ENCODE peak calls at places on chromosomes 12 and 14, in eight cellular contexts. One of them, this sample, is unnamed.

GRCh38 chr14:37247777-37248461 is 50.2 kb downstream of the MIPOL1 start:
- DNase-seq in AG08395: no peak
- DNase-seq in fibroblast of mammary gland: no peak
- DNase-seq in AG10803: no peak
- DNase-seq in hepatic stellate cell: no peak
- DNase-seq in KG1: no peak
- DNase-seq in activated naive CD4-positive, alpha-beta T cell treated with anti-CD3 and anti-CD28 coated beads, Interleukin-2, amount 10 ng/mL, durations not matched to agents 7 days and 5 days: no peak
- DNase-seq in HS-27A: no peak
- DNase-seq in this sample: no peak

GRCh38 chr12:90945070-90945649 is 9.8 kb downstream of the CCER1 start:
- DNase-seq in KG1: peak
- DNase-seq in HS-27A: no peak
- DNase-seq in activated naive CD4-positive, alpha-beta T cell treated with anti-CD3 and anti-CD28 coated beads, Interleukin-2, amount 10 ng/mL, durations not matched to agents 7 days and 5 days: no peak
- DNase-seq in fibroblast of mammary gland: peak
- DNase-seq in AG08395: peak
- DNase-seq in hepatic stellate cell: peak
- DNase-seq in AG10803: peak
- DNase-seq in this sample: no peak

GRCh38 chr12:18411453-18411852 is 150.1 kb downstream of the PIK3C2G start:
- DNase-seq in AG08395: no peak
- DNase-seq in KG1: no peak
- DNase-seq in HS-27A: no peak
- DNase-seq in fibroblast of mammary gland: no peak
- DNase-seq in activated naive CD4-positive, alpha-beta T cell treated with anti-CD3 and anti-CD28 coated beads, Interleukin-2, amount 10 ng/mL, durations not matched to agents 7 days and 5 days: no peak
- DNase-seq in hepatic stellate cell: no peak
- DNase-seq in AG10803: no peak
- DNase-seq in this sample: no peak

GRCh38 chr12:50924131-50924438 is 28.3 kb upstream of the HIGD1C start:
- DNase-seq in AG10803: no peak
- DNase-seq in HS-27A: peak
- DNase-seq in AG08395: no peak
- DNase-seq in hepatic stellate cell: no peak
- DNase-seq in fibroblast of mammary gland: no peak
- DNase-seq in activated naive CD4-positive, alpha-beta T cell treated with anti-CD3 and anti-CD28 coated beads, Interleukin-2, amount 10 ng/mL, durations not matched to agents 7 days and 5 days: no peak
- DNase-seq in KG1: no peak
- DNase-seq in this sample: no peak

GRCh38 chr12:16266085-16266484 is 11.4 kb downstream of the SLC15A5 start:
- DNase-seq in AG10803: no peak
- DNase-seq in KG1: no peak
- DNase-seq in AG08395: no peak
- DNase-seq in HS-27A: no peak
- DNase-seq in activated naive CD4-positive, alpha-beta T cell treated with anti-CD3 and anti-CD28 coated beads, Interleukin-2, amount 10 ng/mL, durations not matched to agents 7 days and 5 days: no peak
- DNase-seq in fibroblast of mammary gland: peak
- DNase-seq in hepatic stellate cell: no peak
- DNase-seq in this sample: no peak

GRCh38 chr12:24661657-24662096 is 287.2 kb downstream of the BCAT1 start:
- DNase-seq in AG10803: peak
- DNase-seq in HS-27A: peak
- DNase-seq in hepatic stellate cell: no peak
- DNase-seq in activated naive CD4-positive, alpha-beta T cell treated with anti-CD3 and anti-CD28 coated beads, Interleukin-2, amount 10 ng/mL, durations not matched to agents 7 days and 5 days: no peak
- DNase-seq in AG08395: no peak
- DNase-seq in fibroblast of mammary gland: peak
- DNase-seq in KG1: no peak
- DNase-seq in this sample: peak

GRCh38 chr14:33430414-33430813 is 491.7 kb downstream of the NPAS3 start:
- DNase-seq in activated naive CD4-positive, alpha-beta T cell treated with anti-CD3 and anti-CD28 coated beads, Interleukin-2, amount 10 ng/mL, durations not matched to agents 7 days and 5 days: no peak
- DNase-seq in HS-27A: no peak
- DNase-seq in hepatic stellate cell: no peak
- DNase-seq in AG08395: no peak
- DNase-seq in fibroblast of mammary gland: no peak
- DNase-seq in KG1: no peak
- DNase-seq in AG10803: no peak
- DNase-seq in this sample: no peak

GRCh38 chr12:111396726-111397445 is 8.8 kb upstream of the SH2B3 start:
- DNase-seq in hepatic stellate cell: peak
- DNase-seq in fibroblast of mammary gland: peak
- DNase-seq in KG1: peak
- DNase-seq in AG08395: peak
- DNase-seq in AG10803: peak
- DNase-seq in HS-27A: no peak
- DNase-seq in activated naive CD4-positive, alpha-beta T cell treated with anti-CD3 and anti-CD28 coated beads, Interleukin-2, amount 10 ng/mL, durations not matched to agents 7 days and 5 days: peak
- DNase-seq in this sample: peak

GRCh38 chr14:72907327-72907826 is 13.5 kb upstream of the DPF3 start:
- DNase-seq in KG1: no peak
- DNase-seq in AG10803: no peak
- DNase-seq in HS-27A: no peak
- DNase-seq in hepatic stellate cell: no peak
- DNase-seq in fibroblast of mammary gland: no peak
- DNase-seq in activated naive CD4-positive, alpha-beta T cell treated with anti-CD3 and anti-CD28 coated beads, Interleukin-2, amount 10 ng/mL, durations not matched to agents 7 days and 5 days: no peak
- DNase-seq in AG08395: no peak
- DNase-seq in this sample: no peak

GRCh38 chr12:50986961-50987737 is 34.8 kb downstream of the HIGD1C start:
- DNase-seq in activated naive CD4-positive, alpha-beta T cell treated with anti-CD3 and anti-CD28 coated beads, Interleukin-2, amount 10 ng/mL, durations not matched to agents 7 days and 5 days: peak
- DNase-seq in fibroblast of mammary gland: peak
- DNase-seq in hepatic stellate cell: peak
- DNase-seq in AG10803: peak
- DNase-seq in HS-27A: no peak
- DNase-seq in AG08395: peak
- DNase-seq in KG1: no peak
- DNase-seq in this sample: peak

GRCh38 chr12:93879476-93880376 is 202.6 kb downstream of the CRADD start:
- DNase-seq in fibroblast of mammary gland: peak
- DNase-seq in KG1: no peak
- DNase-seq in HS-27A: peak
- DNase-seq in activated naive CD4-positive, alpha-beta T cell treated with anti-CD3 and anti-CD28 coated beads, Interleukin-2, amount 10 ng/mL, durations not matched to agents 7 days and 5 days: no peak
- DNase-seq in AG10803: peak
- DNase-seq in AG08395: peak
- DNase-seq in hepatic stellate cell: peak
- DNase-seq in this sample: no peak

GRCh38 chr12:106247731-106248176 is at the start of gene CKAP4:
- DNase-seq in KG1: no peak
- DNase-seq in AG10803: peak
- DNase-seq in activated naive CD4-positive, alpha-beta T cell treated with anti-CD3 and anti-CD28 coated beads, Interleukin-2, amount 10 ng/mL, durations not matched to agents 7 days and 5 days: peak
- DNase-seq in AG08395: peak
- DNase-seq in fibroblast of mammary gland: peak
- DNase-seq in hepatic stellate cell: peak
- DNase-seq in HS-27A: no peak
- DNase-seq in this sample: peak

GRCh38 chr14:99751539-99752485 is 41.4 kb upstream of the EML1 start:
- DNase-seq in KG1: no peak
- DNase-seq in activated naive CD4-positive, alpha-beta T cell treated with anti-CD3 and anti-CD28 coated beads, Interleukin-2, amount 10 ng/mL, durations not matched to agents 7 days and 5 days: no peak
- DNase-seq in AG08395: no peak
- DNase-seq in fibroblast of mammary gland: peak
- DNase-seq in hepatic stellate cell: peak
- DNase-seq in HS-27A: no peak
- DNase-seq in AG10803: peak
- DNase-seq in this sample: no peak

GRCh38 chr12:2751686-2752085 is 43.1 kb upstream of the FKBP4 start:
- DNase-seq in HS-27A: no peak
- DNase-seq in fibroblast of mammary gland: no peak
- DNase-seq in AG10803: no peak
- DNase-seq in KG1: no peak
- DNase-seq in AG08395: no peak
- DNase-seq in hepatic stellate cell: no peak
- DNase-seq in activated naive CD4-positive, alpha-beta T cell treated with anti-CD3 and anti-CD28 coated beads, Interleukin-2, amount 10 ng/mL, durations not matched to agents 7 days and 5 days: no peak
- DNase-seq in this sample: no peak

GRCh38 chr12:52441320-52441911 is 7.2 kb upstream of the KRT75 start:
- DNase-seq in fibroblast of mammary gland: peak
- DNase-seq in HS-27A: no peak
- DNase-seq in KG1: no peak
- DNase-seq in AG08395: no peak
- DNase-seq in activated naive CD4-positive, alpha-beta T cell treated with anti-CD3 and anti-CD28 coated beads, Interleukin-2, amount 10 ng/mL, durations not matched to agents 7 days and 5 days: no peak
- DNase-seq in AG10803: peak
- DNase-seq in hepatic stellate cell: no peak
- DNase-seq in this sample: no peak

GRCh38 chr12:75613981-75614380 is 102.6 kb upstream of the KRR1 start:
- DNase-seq in KG1: no peak
- DNase-seq in AG10803: peak
- DNase-seq in fibroblast of mammary gland: peak
- DNase-seq in HS-27A: no peak
- DNase-seq in hepatic stellate cell: no peak
- DNase-seq in activated naive CD4-positive, alpha-beta T cell treated with anti-CD3 and anti-CD28 coated beads, Interleukin-2, amount 10 ng/mL, durations not matched to agents 7 days and 5 days: no peak
- DNase-seq in AG08395: no peak
- DNase-seq in this sample: no peak

GRCh38 chr12:95077341-95077740 is 3.9 kb upstream of the NR2C1 start:
- DNase-seq in KG1: no peak
- DNase-seq in AG10803: no peak
- DNase-seq in hepatic stellate cell: no peak
- DNase-seq in activated naive CD4-positive, alpha-beta T cell treated with anti-CD3 and anti-CD28 coated beads, Interleukin-2, amount 10 ng/mL, durations not matched to agents 7 days and 5 days: no peak
- DNase-seq in HS-27A: no peak
- DNase-seq in AG08395: no peak
- DNase-seq in fibroblast of mammary gland: no peak
- DNase-seq in this sample: no peak

GRCh38 chr12:34400986-34401658 is 378.8 kb downstream of the ALG10 start:
- DNase-seq in KG1: no peak
- DNase-seq in AG08395: no peak
- DNase-seq in AG10803: no peak
- DNase-seq in fibroblast of mammary gland: no peak
- DNase-seq in activated naive CD4-positive, alpha-beta T cell treated with anti-CD3 and anti-CD28 coated beads, Interleukin-2, amount 10 ng/mL, durations not matched to agents 7 days and 5 days: peak
- DNase-seq in HS-27A: no peak
- DNase-seq in hepatic stellate cell: no peak
- DNase-seq in this sample: peak

GRCh38 chr14:100827751-100828447 is 2.0 kb downstream of the MEG3 start:
- DNase-seq in KG1: no peak
- DNase-seq in activated naive CD4-positive, alpha-beta T cell treated with anti-CD3 and anti-CD28 coated beads, Interleukin-2, amount 10 ng/mL, durations not matched to agents 7 days and 5 days: no peak
- DNase-seq in AG08395: peak
- DNase-seq in fibroblast of mammary gland: peak
- DNase-seq in AG10803: peak
- DNase-seq in HS-27A: no peak
- DNase-seq in hepatic stellate cell: no peak
- DNase-seq in this sample: no peak

GRCh38 chr14:98808494-98809407 is 463.2 kb downstream of the BCL11B start:
- DNase-seq in KG1: no peak
- DNase-seq in activated naive CD4-positive, alpha-beta T cell treated with anti-CD3 and anti-CD28 coated beads, Interleukin-2, amount 10 ng/mL, durations not matched to agents 7 days and 5 days: no peak
- DNase-seq in fibroblast of mammary gland: no peak
- DNase-seq in AG10803: no peak
- DNase-seq in HS-27A: no peak
- DNase-seq in AG08395: no peak
- DNase-seq in hepatic stellate cell: no peak
- DNase-seq in this sample: no peak

GRCh38 chr14:50941151-50941550 is 3.1 kb downstream of the PYGL start:
- DNase-seq in hepatic stellate cell: no peak
- DNase-seq in fibroblast of mammary gland: no peak
- DNase-seq in AG10803: peak
- DNase-seq in activated naive CD4-positive, alpha-beta T cell treated with anti-CD3 and anti-CD28 coated beads, Interleukin-2, amount 10 ng/mL, durations not matched to agents 7 days and 5 days: no peak
- DNase-seq in AG08395: peak
- DNase-seq in KG1: no peak
- DNase-seq in HS-27A: no peak
- DNase-seq in this sample: no peak

GRCh38 chr14:101561145-101561896 is at the start of gene DIO3:
- DNase-seq in KG1: no peak
- DNase-seq in AG08395: no peak
- DNase-seq in activated naive CD4-positive, alpha-beta T cell treated with anti-CD3 and anti-CD28 coated beads, Interleukin-2, amount 10 ng/mL, durations not matched to agents 7 days and 5 days: no peak
- DNase-seq in AG10803: no peak
- DNase-seq in HS-27A: no peak
- DNase-seq in hepatic stellate cell: no peak
- DNase-seq in fibroblast of mammary gland: no peak
- DNase-seq in this sample: no peak

GRCh38 chr14:76346391-76347160 is 29.4 kb upstream of the ESRRB start:
- DNase-seq in KG1: no peak
- DNase-seq in AG10803: peak
- DNase-seq in activated naive CD4-positive, alpha-beta T cell treated with anti-CD3 and anti-CD28 coated beads, Interleukin-2, amount 10 ng/mL, durations not matched to agents 7 days and 5 days: peak
- DNase-seq in hepatic stellate cell: no peak
- DNase-seq in HS-27A: no peak
- DNase-seq in fibroblast of mammary gland: no peak
- DNase-seq in AG08395: no peak
- DNase-seq in this sample: no peak

GRCh38 chr14:34911209-34912150 is 36.3 kb upstream of the BAZ1A start:
- DNase-seq in AG08395: peak
- DNase-seq in fibroblast of mammary gland: peak
- DNase-seq in HS-27A: peak
- DNase-seq in activated naive CD4-positive, alpha-beta T cell treated with anti-CD3 and anti-CD28 coated beads, Interleukin-2, amount 10 ng/mL, durations not matched to agents 7 days and 5 days: no peak
- DNase-seq in hepatic stellate cell: peak
- DNase-seq in AG10803: peak
- DNase-seq in KG1: no peak
- DNase-seq in this sample: no peak

GRCh38 chr12:49707812-49708147 is 575 bp upstream of the FMNL3 start:
- DNase-seq in AG08395: no peak
- DNase-seq in fibroblast of mammary gland: no peak
- DNase-seq in HS-27A: no peak
- DNase-seq in AG10803: no peak
- DNase-seq in hepatic stellate cell: no peak
- DNase-seq in KG1: no peak
- DNase-seq in activated naive CD4-positive, alpha-beta T cell treated with anti-CD3 and anti-CD28 coated beads, Interleukin-2, amount 10 ng/mL, durations not matched to agents 7 days and 5 days: no peak
- DNase-seq in this sample: no peak

GRCh38 chr12:61538951-61539350 is 721.3 kb upstream of the USP15 start:
- DNase-seq in HS-27A: no peak
- DNase-seq in fibroblast of mammary gland: peak
- DNase-seq in hepatic stellate cell: no peak
- DNase-seq in activated naive CD4-positive, alpha-beta T cell treated with anti-CD3 and anti-CD28 coated beads, Interleukin-2, amount 10 ng/mL, durations not matched to agents 7 days and 5 days: no peak
- DNase-seq in KG1: no peak
- DNase-seq in AG08395: no peak
- DNase-seq in AG10803: no peak
- DNase-seq in this sample: no peak

GRCh38 chr12:47095446-47096236 is 15.9 kb upstream of the AMIGO2 start:
- DNase-seq in HS-27A: no peak
- DNase-seq in AG10803: peak
- DNase-seq in AG08395: peak
- DNase-seq in KG1: no peak
- DNase-seq in activated naive CD4-positive, alpha-beta T cell treated with anti-CD3 and anti-CD28 coated beads, Interleukin-2, amount 10 ng/mL, durations not matched to agents 7 days and 5 days: no peak
- DNase-seq in hepatic stellate cell: no peak
- DNase-seq in fibroblast of mammary gland: peak
- DNase-seq in this sample: no peak

GRCh38 chr12:56160160-56160763 is 2.1 kb downstream of the MYL6 start:
- DNase-seq in KG1: no peak
- DNase-seq in AG08395: peak
- DNase-seq in activated naive CD4-positive, alpha-beta T cell treated with anti-CD3 and anti-CD28 coated beads, Interleukin-2, amount 10 ng/mL, durations not matched to agents 7 days and 5 days: peak
- DNase-seq in fibroblast of mammary gland: peak
- DNase-seq in hepatic stellate cell: no peak
- DNase-seq in AG10803: no peak
- DNase-seq in HS-27A: no peak
- DNase-seq in this sample: no peak

GRCh38 chr12:101042211-101042610 is 167.8 kb downstream of the SLC5A8 start:
- DNase-seq in AG10803: no peak
- DNase-seq in activated naive CD4-positive, alpha-beta T cell treated with anti-CD3 and anti-CD28 coated beads, Interleukin-2, amount 10 ng/mL, durations not matched to agents 7 days and 5 days: no peak
- DNase-seq in AG08395: no peak
- DNase-seq in HS-27A: no peak
- DNase-seq in fibroblast of mammary gland: no peak
- DNase-seq in KG1: no peak
- DNase-seq in hepatic stellate cell: no peak
- DNase-seq in this sample: no peak

GRCh38 chr12:113039911-113040425 is 16.6 kb upstream of the DTX1 start:
- DNase-seq in HS-27A: no peak
- DNase-seq in fibroblast of mammary gland: peak
- DNase-seq in AG08395: no peak
- DNase-seq in activated naive CD4-positive, alpha-beta T cell treated with anti-CD3 and anti-CD28 coated beads, Interleukin-2, amount 10 ng/mL, durations not matched to agents 7 days and 5 days: no peak
- DNase-seq in AG10803: no peak
- DNase-seq in hepatic stellate cell: no peak
- DNase-seq in KG1: no peak
- DNase-seq in this sample: no peak

GRCh38 chr12:26791328-26791791 is 41.6 kb downstream of the ITPR2 start:
- DNase-seq in HS-27A: no peak
- DNase-seq in AG08395: peak
- DNase-seq in AG10803: peak
- DNase-seq in fibroblast of mammary gland: peak
- DNase-seq in activated naive CD4-positive, alpha-beta T cell treated with anti-CD3 and anti-CD28 coated beads, Interleukin-2, amount 10 ng/mL, durations not matched to agents 7 days and 5 days: no peak
- DNase-seq in KG1: no peak
- DNase-seq in hepatic stellate cell: no peak
- DNase-seq in this sample: no peak